ENCODE peak calls at places on chromosomes 6 and 20, in eight cellular contexts. C is ELF-1; J is hippocampal formation; W is stimulated activated CD8-positive, alpha-beta memory T cell treated with anti-CD3 and anti-CD28 coated beads, Interleukin-7, amount 100 ng/mL, for 4 hours; A is BE2C; S is NCI-H1436 treated with DMSO at 0.1 percent for 48 hours; E is GM10248; D is CD8-positive, alpha-beta T cell. L is an unnamed sample.

GRCh38 chr6:49220293-49220692 is 242.8 kb downstream of the MMUT start:
- DNase-seq in S (no peak), E (no peak), J (no peak), D (no peak), A (no peak), W (no peak), C (no peak), L (no peak)

GRCh38 chr20:17795449-17796095 is 95.8 kb downstream of the BANF2 start:
- DNase-seq in D (no peak), C (no peak), J (no peak), E (no peak), S (no peak), A (no peak), W (no peak), L (no peak)

GRCh38 chr6:113290684-113291083 is 566.5 kb upstream of the MARCKS start:
- DNase-seq in E (no peak), C (no peak), A (no peak), S (no peak), W (no peak), D (no peak), J (no peak), L (no peak)

GRCh38 chr20:58549681-58550542 is 34.7 kb upstream of the APCDD1L start:
- DNase-seq in C (no peak), E (no peak), W (no peak), D (peak; percentile 29), J (no peak), A (no peak), S (no peak), L (no peak)

GRCh38 chr6:33375143-33375649 is 16.4 kb upstream of the KIFC1 start:
- DNase-seq in C (no peak), E (no peak), D (no peak), S (no peak), J (peak; percentile 3), A (no peak), W (no peak), L (no peak)

GRCh38 chr6:111101987-111102386 is 14.7 kb downstream of the SLC16A10 start:
- DNase-seq in C (no peak), S (no peak), J (no peak), W (no peak), D (no peak), E (no peak), A (no peak), L (no peak)

GRCh38 chr20:60071965-60072364 is 113.7 kb downstream of the CDH26 start:
- DNase-seq in W (no peak), E (no peak), S (no peak), J (no peak), A (no peak), C (no peak), D (no peak), L (no peak)

GRCh38 chr6:136983692-136984091 is 61.1 kb downstream of the IL20RA start:
- DNase-seq in S (no peak), C (no peak), A (peak; percentile 84), E (no peak), D (no peak), J (no peak), W (no peak), L (peak; percentile 71)

GRCh38 chr6:87938287-87938686 is 109.4 kb upstream of the SPACA1 start:
- DNase-seq in C (peak; percentile 20), E (no peak), A (no peak), W (no peak), J (no peak), S (no peak), D (no peak), L (no peak)

GRCh38 chr6:129498950-129499870 is 210.8 kb downstream of the ARHGAP18 start:
- DNase-seq in S (no peak), E (peak; percentile 32), C (peak; percentile 4), W (no peak), J (no peak), A (no peak), D (no peak), L (peak; percentile 71)

GRCh38 chr20:16314320-16314719 is 258.9 kb downstream of the KIF16B start:
- DNase-seq in A (no peak), E (no peak), S (no peak), J (no peak), D (no peak), W (no peak), C (no peak), L (no peak)

GRCh38 chr6:69907981-69908498 is 41.7 kb downstream of the COL19A1 start:
- DNase-seq in C (no peak), S (no peak), J (no peak), D (no peak), W (no peak), E (no peak), A (no peak), L (no peak)

GRCh38 chr20:8218861-8219260 is 86.8 kb downstream of the PLCB1 start:
- DNase-seq in W (no peak), J (no peak), E (no peak), C (no peak), D (no peak), A (no peak), S (no peak), L (no peak)

GRCh38 chr6:47483853-47484546 is 6.4 kb downstream of the CD2AP start:
- DNase-seq in S (no peak), J (no peak), A (no peak), E (no peak), C (no peak), W (no peak), D (no peak), L (no peak)

GRCh38 chr20:1434571-1435336 is 31.9 kb downstream of the NSFL1C start:
- DNase-seq in W (peak; percentile 20), D (peak; percentile 66), S (no peak), A (no peak), J (peak; percentile 9), E (peak; percentile 53), C (no peak), L (no peak)

GRCh38 chr6:10429638-10430427 is 15.0 kb upstream of the TFAP2A start:
- DNase-seq in C (peak; percentile 39), A (no peak), J (peak; percentile 22), W (no peak), E (no peak), D (no peak), S (peak; percentile 47), L (peak; percentile 8)

GRCh38 chr20:47694021-47694818 is 91.1 kb downstream of the SULF2 start:
- DNase-seq in W (no peak), A (no peak), E (no peak), D (no peak), S (no peak), C (no peak), J (no peak), L (no peak)

GRCh38 chr6:88780714-88781389 is 182.6 kb downstream of the RNGTT start:
- DNase-seq in A (peak; percentile 63), J (peak; percentile 1), E (peak; percentile 22), D (peak; percentile 64), S (peak; percentile 18), C (peak; percentile 73), W (no peak), L (peak; percentile 59)

GRCh38 chr6:54238407-54238806 is 69.8 kb upstream of the TINAG start:
- DNase-seq in J (no peak), A (no peak), D (no peak), W (no peak), E (no peak), C (no peak), S (no peak), L (no peak)

GRCh38 chr6:143457563-143458359 is 7.2 kb downstream of the PEX3 start:
- DNase-seq in W (no peak), E (no peak), S (no peak), A (no peak), D (no peak), C (no peak), J (no peak), L (no peak)

GRCh38 chr6:34537922-34538550 is 18.1 kb downstream of the SPDEF start:
- DNase-seq in D (no peak), W (no peak), C (no peak), A (no peak), S (no peak), J (no peak), E (no peak), L (no peak)

GRCh38 chr6:151078655-151079054 is 161.1 kb upstream of the AKAP12 start:
- DNase-seq in C (no peak), W (no peak), J (no peak), D (no peak), S (no peak), A (no peak), E (no peak), L (no peak)

GRCh38 chr6:17998442-17998841 is 11.0 kb upstream of the KIF13A start:
- DNase-seq in S (no peak), D (no peak), E (no peak), C (peak; percentile 62), A (no peak), J (no peak), W (no peak), L (no peak)

GRCh38 chr6:129835691-129836090 is 25.4 kb downstream of the TMEM244 start:
- DNase-seq in A (no peak), C (peak; percentile 6), J (no peak), E (no peak), W (no peak), S (no peak), D (no peak), L (no peak)

GRCh38 chr6:25147191-25147590 is 132.0 kb upstream of the CARMIL1 start:
- DNase-seq in E (peak; percentile 27), J (no peak), W (no peak), C (no peak), S (no peak), A (no peak), D (no peak), L (no peak)

GRCh38 chr6:28474441-28475219 is 31.3 kb upstream of the ZSCAN23 start:
- DNase-seq in S (no peak), W (no peak), D (no peak), E (peak; percentile 45), C (peak; percentile 83), J (no peak), A (peak; percentile 53), L (peak; percentile 42)

L was measured in SK-N-DZ.